ENCODE peak calls at places on chromosomes 4 and X, in four cellular contexts. Q is CD8-positive, alpha-beta memory T cell; I is SK-N-SH; M is mesendoderm. V is an unnamed sample. For H3K27me3, the result is how much of the 10 kb centered on the place peaks cover.

GRCh38 chrX:53223955-53224859 is 800 bp downstream of the KDM5C start:
- DNase-seq in Q (no peak), I (peak), M (peak), V (peak)

GRCh38 chr4:109560687-109561452 is 824 bp downstream of the MCUB start:
- DNase-seq in Q (peak), I (peak), M (peak), V (peak)

GRCh38 chrX:71910526-71911022 is at the start of gene NHSL2:
- DNase-seq in Q (no peak), I (no peak), M (peak), V (peak)

GRCh38 chr4:133921280-133922195 is 280.1 kb downstream of the PABPC4L start:
- DNase-seq in Q (no peak), I (no peak), M (peak), V (peak)

GRCh38 chr4:124111922-124112321 is 600.6 kb downstream of the ANKRD50 start:
- DNase-seq in Q (no peak), I (peak), M (peak), V (peak)

GRCh38 chr4:67883463-67883862 is 339 bp downstream of the TMPRSS11D start:
- DNase-seq in Q (no peak), I (no peak), M (no peak), V (no peak)

GRCh38 chr4:17124767-17125166 is 226.3 kb upstream of the LDB2 start:
- DNase-seq in Q (no peak), I (no peak), M (no peak), V (no peak)

GRCh38 chr4:77002321-77002720 is 52.8 kb downstream of the SEPTIN11 start:
- DNase-seq in Q (no peak), I (no peak), M (no peak), V (peak)

GRCh38 chr4:85495621-85496020 is 20.7 kb downstream of the ARHGAP24 start:
- DNase-seq in Q (no peak), I (no peak), M (no peak), V (peak)
- H3K27me3 ChIP-seq in Q (under half), I (under half), M (under half), V (under half)

GRCh38 chr4:3368841-3369760 is 72.7 kb upstream of the HGFAC start:
- DNase-seq in Q (no peak), I (peak), M (peak), V (no peak)
- H3K27ac ChIP-seq in Q (no peak), I (peak), M (no peak), V (no peak)

DNA sequence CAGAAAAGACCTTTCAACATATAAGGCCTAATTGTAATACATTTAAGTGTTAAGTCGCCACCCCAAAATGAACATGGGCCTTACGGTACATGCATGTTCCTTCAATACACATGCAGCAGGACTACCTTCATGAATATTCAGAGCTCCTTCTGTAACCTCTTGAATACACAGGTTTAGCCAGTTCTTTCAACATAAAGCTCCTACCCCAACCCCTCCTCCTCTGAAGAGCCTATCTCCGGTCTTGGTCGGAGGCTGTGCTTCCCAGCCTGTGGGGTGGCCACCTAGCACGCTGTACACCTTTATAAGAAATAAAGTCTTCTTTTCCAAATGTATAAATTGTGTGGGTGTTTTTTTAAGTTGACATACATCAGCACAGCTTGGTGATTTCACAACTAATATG is 28.3 kb downstream of the NPY5R start:
- DNase-seq in Q (no peak), I (no peak), M (no peak), V (no peak)
- H3K27me3 ChIP-seq in Q (under half), I (under half), M (under half), V (under half)

GRCh38 chr4:184620208-184620867 is 28.9 kb downstream of the CASP3 start:
- DNase-seq in Q (no peak), I (no peak), M (no peak), V (no peak)

GRCh38 chr4:184616633-184617471 is 32.4 kb downstream of the CASP3 start:
- DNase-seq in Q (no peak), I (no peak), M (no peak), V (no peak)

GRCh38 chr4:184614509-184614908 is 34.7 kb downstream of the CASP3 start:
- DNase-seq in Q (no peak), I (no peak), M (no peak), V (no peak)

GRCh38 chr4:184621518-184621917 is 27.7 kb downstream of the CASP3 start:
- DNase-seq in Q (no peak), I (no peak), M (no peak), V (no peak)

GRCh38 chr4:184617611-184618196 is 31.5 kb downstream of the CASP3 start:
- DNase-seq in Q (no peak), I (no peak), M (peak), V (peak)
- H3K27ac ChIP-seq in Q (no peak), I (no peak), M (no peak), V (no peak)

GRCh38 chr4:65624651-65625050 is 45.6 kb downstream of the EPHA5 start:
- DNase-seq in Q (no peak), I (no peak), M (no peak), V (no peak)
- H3K27me3 ChIP-seq in Q (under half), I (under half), M (under half), V (under half)

GRCh38 chr4:139606600-139607301 is 50.7 kb upstream of the SETD7 start:
- DNase-seq in Q (no peak), I (no peak), M (peak), V (no peak)

GRCh38 chr4:139603576-139604387 is 47.8 kb upstream of the SETD7 start:
- DNase-seq in Q (no peak), I (peak), M (peak), V (peak)

GRCh38 chr4:139605516-139605915 is 49.5 kb upstream of the SETD7 start:
- DNase-seq in Q (no peak), I (no peak), M (no peak), V (no peak)

GRCh38 chr4:139609647-139610046 is 53.6 kb upstream of the SETD7 start:
- DNase-seq in Q (no peak), I (no peak), M (no peak), V (no peak)

DNA sequence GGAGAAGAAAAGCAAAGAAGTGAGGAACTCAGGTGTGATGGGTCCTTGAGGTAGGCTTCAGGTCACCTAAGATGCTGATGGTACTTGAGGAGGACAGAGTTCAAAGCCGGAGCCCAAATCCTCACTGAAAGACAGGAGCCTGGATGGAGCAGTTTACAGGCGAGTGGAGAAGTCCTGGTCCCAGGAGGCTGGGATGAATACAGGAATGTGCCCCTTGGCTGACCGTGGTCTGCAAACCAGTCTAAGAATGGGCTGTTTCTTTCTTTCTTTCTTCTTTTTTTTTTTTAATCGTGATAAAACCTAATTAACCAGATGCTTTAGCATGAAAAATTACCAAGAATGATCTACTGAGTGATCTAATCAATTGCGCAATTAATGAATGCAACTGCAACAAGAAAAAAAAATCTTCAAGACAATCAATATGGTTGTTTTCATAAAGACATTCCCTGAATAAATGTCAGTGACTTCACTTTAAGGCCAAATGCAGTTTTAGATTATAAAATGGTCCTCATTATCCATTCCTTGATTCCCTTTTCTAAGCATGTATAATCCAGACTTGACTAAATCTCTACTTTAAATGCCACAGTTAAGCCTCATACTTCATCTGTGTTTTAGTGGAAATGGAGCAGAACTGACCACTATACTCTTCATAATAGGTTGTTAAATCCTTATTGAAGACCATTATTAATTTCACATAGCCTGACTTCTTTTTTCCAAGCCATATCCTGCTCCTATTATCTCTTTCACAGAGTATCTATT is 51.5 kb upstream of the SETD7 start:
- DNase-seq in Q (no peak), I (no peak), M (no peak), V (no peak)
- H3K27ac ChIP-seq in Q (no peak), I (no peak), M (no peak), V (no peak)

GRCh38 chr4:139176299-139177048 is 544 bp downstream of the ELF2 start:
- DNase-seq in Q (peak), I (peak), M (peak), V (peak)
- H3K27me3 ChIP-seq in Q (under half), I (under half), M (under half), V (under half)

GRCh38 chr4:568962-569361 is 7.1 kb downstream of the TMEM271 start:
- DNase-seq in Q (no peak), I (no peak), M (no peak), V (no peak)

GRCh38 chr4:566508-567295 is 9.4 kb downstream of the TMEM271 start:
- DNase-seq in Q (no peak), I (peak), M (no peak), V (no peak)

GRCh38 chr4:566035-566434 is 10.1 kb downstream of the TMEM271 start:
- DNase-seq in Q (no peak), I (no peak), M (no peak), V (no peak)

GRCh38 chr4:568351-568652 is 7.8 kb downstream of the TMEM271 start:
- DNase-seq in Q (no peak), I (no peak), M (no peak), V (no peak)

DNA sequence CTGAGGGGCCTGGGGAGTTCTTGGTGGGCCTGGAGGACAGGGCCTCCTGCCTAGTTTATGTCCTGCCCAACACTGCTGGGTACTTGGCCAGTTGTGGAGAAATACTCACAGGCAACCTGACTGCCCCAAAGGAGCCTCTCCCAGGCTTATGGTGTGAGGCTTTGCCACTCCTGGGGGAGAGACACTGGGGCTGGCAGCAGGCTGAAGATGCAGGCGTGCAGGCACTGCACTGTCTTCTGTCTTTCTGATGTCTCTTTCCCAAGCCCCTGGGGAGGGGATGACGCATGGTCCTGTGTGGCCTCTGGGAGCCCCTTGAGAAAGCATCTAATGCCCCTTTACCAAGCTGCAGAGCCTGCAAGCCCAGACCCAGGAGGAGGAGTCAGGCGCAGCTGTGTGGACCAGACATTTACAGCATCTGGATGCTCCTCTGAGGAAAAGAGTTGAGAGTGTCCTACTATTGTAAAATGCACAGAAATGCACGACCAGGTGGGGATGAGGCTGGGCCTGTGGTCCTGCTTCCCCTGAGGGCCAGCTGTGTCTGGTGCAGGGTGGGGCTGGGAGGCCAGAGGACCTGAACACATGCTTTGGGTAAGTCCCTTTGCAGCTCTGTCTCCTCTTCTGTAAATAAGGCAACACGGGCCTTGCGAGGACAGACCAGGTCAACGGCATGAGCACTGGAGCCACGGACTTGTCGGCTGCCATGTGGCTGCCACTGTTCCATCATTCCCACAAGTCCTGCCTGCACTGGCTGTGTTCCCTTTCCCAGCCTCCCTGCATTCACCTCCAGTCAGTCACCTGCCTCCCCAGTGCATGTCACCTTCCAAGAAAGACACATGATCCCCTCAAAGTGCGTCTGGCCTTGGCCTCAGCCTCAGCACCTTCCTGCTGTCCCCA is 8.4 kb downstream of the TMEM271 start:
- DNase-seq in Q (no peak), I (no peak), M (no peak), V (no peak)
- H3K27ac ChIP-seq in Q (no peak), I (no peak), M (no peak), V (no peak)